ENCODE peak calls at places on chromosomes 2 and 18, in nine cellular contexts. Y is sigmoid colon, F is tibial nerve, K is fibroblast of the aortic adventitia, I is Caco-2, D is cardiac muscle cell, O is kidney epithelial cell, S is pancreas, X is nephron progenitor cell. N is an unnamed sample.

GRCh38 chr2:233832414-233832813 is 21.9 kb downstream of the HJURP start:
- DNase-seq in O (no peak), S (no peak), Y (peak; percentile 24), K (peak; percentile 84), X (no peak), I (no peak), D (peak; percentile 59), F (no peak), N (no peak)

GRCh38 chr2:88227446-88227845 is 57.3 kb downstream of the THNSL2 start:
- DNase-seq in O (peak; percentile 77), X (peak; percentile 54), K (no peak), D (no peak), S (no peak), F (no peak), I (no peak), Y (no peak), N (no peak)

GRCh38 chr2:20565623-20566236 is 85.2 kb downstream of the HS1BP3 start:
- DNase-seq in Y (no peak), O (no peak), X (peak; percentile 35), K (no peak), D (no peak), S (no peak), F (no peak), I (no peak), N (no peak)

GRCh38 chr2:195836002-195836401 is 179.0 kb downstream of the SLC39A10 start:
- DNase-seq in F (no peak), I (no peak), S (no peak), Y (no peak), K (no peak), X (no peak), D (no peak), O (no peak), N (no peak)

GRCh38 chr2:239721531-239721930 is 303.6 kb downstream of the NDUFA10 start:
- DNase-seq in Y (peak; percentile 27), O (no peak), K (no peak), D (no peak), F (no peak), I (peak; percentile 7), S (no peak), X (no peak), N (no peak)

GRCh38 chr18:32349728-32350395 is 120.8 kb downstream of the GAREM1 start:
- DNase-seq in F (peak; percentile 81), D (peak; percentile 98), I (no peak), O (peak; percentile 96), K (peak; percentile 98), Y (peak; percentile 89), X (no peak), S (no peak), N (peak; percentile 81)

GRCh38 chr2:127575185-127575765 is 39.8 kb downstream of the MYO7B start:
- DNase-seq in K (no peak), Y (no peak), X (no peak), S (no peak), F (no peak), D (no peak), O (no peak), I (no peak), N (no peak)

GRCh38 chr2:120687210-120687609 is 48.5 kb upstream of the GLI2 start:
- DNase-seq in D (no peak), K (no peak), O (no peak), X (no peak), I (no peak), Y (no peak), S (no peak), F (no peak), N (no peak)

GRCh38 chr2:228615501-228615900 is 434.0 kb upstream of the SPHKAP start:
- DNase-seq in X (no peak), F (no peak), O (peak; percentile 16), K (no peak), S (no peak), I (no peak), D (no peak), Y (no peak), N (no peak)

GRCh38 chr18:72544092-72544886 is at the start of gene CBLN2:
- DNase-seq in Y (no peak), I (no peak), S (peak; percentile 79), X (peak; percentile 86), D (peak; percentile 79), O (no peak), K (peak; percentile 56), F (no peak), N (peak; percentile 85)

GRCh38 chr2:216222650-216223352 is 113.7 kb downstream of the XRCC5 start:
- DNase-seq in K (peak; percentile 55), X (no peak), F (no peak), D (peak; percentile 21), I (no peak), Y (no peak), S (no peak), O (no peak), N (no peak)

GRCh38 chr18:33812186-33812585 is 234.2 kb downstream of the ASXL3 start:
- DNase-seq in F (no peak), O (no peak), K (no peak), Y (no peak), X (no peak), I (no peak), S (no peak), D (no peak), N (no peak)

GRCh38 chr18:46322411-46322891 is 218.3 kb downstream of the HAUS1 start:
- DNase-seq in O (no peak), S (no peak), Y (no peak), I (no peak), D (no peak), K (no peak), X (no peak), F (no peak), N (no peak)

GRCh38 chr18:46325836-46326235 is 221.7 kb downstream of the HAUS1 start:
- DNase-seq in S (no peak), X (no peak), Y (no peak), D (no peak), I (no peak), F (no peak), O (no peak), K (no peak), N (no peak)

GRCh38 chr18:46322941-46323340 is 218.8 kb downstream of the HAUS1 start:
- DNase-seq in Y (no peak), I (no peak), X (no peak), K (no peak), D (no peak), O (no peak), S (no peak), F (no peak), N (no peak)

GRCh38 chr18:46324087-46324486 is 219.9 kb downstream of the HAUS1 start:
- DNase-seq in D (no peak), O (no peak), Y (no peak), S (no peak), X (no peak), K (no peak), I (no peak), F (no peak), N (no peak)

DNA sequence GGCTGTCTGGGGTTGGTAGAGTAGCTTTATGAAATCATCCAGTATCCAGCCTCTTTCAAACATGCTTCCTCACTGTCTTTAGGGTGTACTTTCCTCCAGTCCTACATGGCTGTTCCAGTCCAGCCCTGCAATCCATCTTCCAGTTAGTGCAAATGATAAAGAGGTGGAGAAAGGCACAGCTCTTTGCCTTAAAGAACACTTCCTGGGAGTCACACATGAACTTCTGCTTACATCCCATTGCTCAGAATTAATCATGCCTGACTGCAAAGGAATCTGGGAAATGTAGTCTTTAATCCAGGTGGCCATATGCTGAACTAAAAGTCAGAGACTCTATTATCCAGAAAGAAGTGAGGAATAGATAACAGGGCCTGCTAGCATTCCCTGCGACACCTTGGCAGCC is 220.4 kb downstream of the HAUS1 start:
- DNase-seq in S (no peak), Y (no peak), K (peak; percentile 76), X (no peak), I (no peak), D (peak; percentile 85), F (no peak), O (no peak), N (no peak)
- TF ChIP-seq CTCF in S (no peak), Y (no peak), K (no peak), X (no peak), I (no peak), D (no peak), F (no peak), O (no peak), N (no peak)

DNA sequence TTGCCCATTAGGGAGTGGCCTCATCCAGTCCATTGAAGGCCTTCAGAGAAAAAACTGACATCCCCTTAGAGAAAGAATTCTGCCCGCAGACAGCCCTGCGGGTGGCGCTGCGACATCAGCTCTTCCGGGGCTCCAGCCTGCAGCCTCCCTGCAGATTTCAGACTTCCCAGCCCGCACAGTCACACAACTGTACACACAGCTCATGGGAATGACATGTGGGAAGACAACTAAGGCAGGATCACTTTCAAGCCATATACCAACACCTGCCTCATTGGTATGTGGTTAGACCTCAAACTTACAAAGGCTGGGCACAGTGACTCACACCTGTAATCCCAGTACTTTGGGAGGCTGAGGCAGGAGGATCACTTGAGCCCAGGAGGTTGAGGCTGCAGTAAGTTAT is 24.8 kb upstream of the TUBB6 start:
- DNase-seq in D (peak; percentile 33), Y (no peak), K (no peak), I (no peak), X (no peak), S (no peak), F (no peak), O (no peak), N (no peak)
- TF ChIP-seq CTCF in D (peak; percentile 38), Y (no peak), K (peak; percentile 15), I (no peak), X (no peak), S (no peak), F (no peak), O (peak; percentile 17), N (no peak)

GRCh38 chr2:227404575-227404974 is 16.8 kb upstream of the SCYGR1 start:
- DNase-seq in D (no peak), O (no peak), Y (no peak), F (no peak), I (no peak), X (no peak), K (no peak), S (no peak), N (no peak)
- TF ChIP-seq CTCF in D (no peak), O (no peak), Y (no peak), F (no peak), I (no peak), X (no peak), K (no peak), S (no peak), N (no peak)

DNA sequence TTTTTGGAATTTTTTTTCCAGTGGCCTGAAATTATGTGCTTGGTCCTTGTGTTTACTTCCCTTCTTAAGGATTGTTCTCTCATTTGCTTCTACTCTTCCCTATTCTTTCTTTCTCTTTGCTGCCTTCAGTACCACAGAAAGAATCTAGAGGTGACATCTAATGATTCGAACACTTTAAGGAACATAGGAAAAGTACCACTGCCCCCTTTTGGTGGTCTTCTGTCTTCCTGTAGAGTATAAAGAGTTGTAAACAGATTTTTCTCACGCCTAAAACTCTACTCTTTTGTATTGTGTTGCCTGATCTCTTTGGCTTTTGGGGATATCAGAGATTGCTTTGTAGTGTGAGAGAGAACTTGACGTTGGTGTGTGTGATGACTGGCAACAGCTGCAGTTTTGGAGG is 7.0 kb upstream of the SCTR start:
- DNase-seq in O (no peak), K (no peak), Y (no peak), F (no peak), I (no peak), D (no peak), X (no peak), S (no peak), N (no peak)
- TF ChIP-seq CTCF in O (no peak), K (no peak), Y (no peak), F (no peak), I (no peak), D (no peak), X (no peak), S (no peak), N (no peak)